ENCODE peak calls at places on chromosome 15, in four cellular contexts. G, K, O and N are unnamed samples.

GRCh38 chr15:78140296-78140695 is 8.9 kb upstream of the IDH3A start:
- DNase-seq in K (no peak), G (no peak), O (no peak), N (no peak)

GRCh38 chr15:77039817-77040216 is 31.1 kb downstream of the TSPAN3 start:
- DNase-seq in O (no peak), K (no peak), G (no peak), N (no peak)

GRCh38 chr15:31974154-31974794 is 56.0 kb upstream of the CHRNA7 start:
- DNase-seq in K (no peak), G (peak; percentile 20), O (no peak), N (no peak)

GRCh38 chr15:32838820-32839219 is 121.0 kb downstream of the GREM1 start:
- DNase-seq in K (no peak), O (no peak), G (no peak), N (no peak)

GRCh38 chr15:47773163-47773562 is 55.9 kb downstream of the SEMA6D start:
- DNase-seq in K (no peak), O (no peak), G (no peak), N (no peak)

GRCh38 chr15:33201376-33202189 is 7.1 kb upstream of the FMN1 start:
- DNase-seq in O (peak; percentile 79), K (peak; percentile 85), G (peak; percentile 87), N (no peak)

GRCh38 chr15:53197426-53197839 is 407.3 kb upstream of the ONECUT1 start:
- DNase-seq in G (peak; percentile 92), O (peak; percentile 84), K (peak; percentile 56), N (no peak)

GRCh38 chr15:66007663-66008262 is 138.5 kb downstream of the RAB11A start:
- DNase-seq in G (no peak), K (no peak), O (no peak), N (no peak)

GRCh38 chr15:29072444-29072843 is 186.7 kb downstream of the APBA2 start:
- DNase-seq in G (no peak), O (no peak), K (no peak), N (no peak)

GRCh38 chr15:85473455-85473854 is 93.1 kb downstream of the AKAP13 start:
- DNase-seq in G (no peak), O (no peak), K (no peak), N (no peak)

GRCh38 chr15:41485226-41485625 is 8.4 kb upstream of the ITPKA start:
- DNase-seq in K (no peak), O (no peak), G (no peak), N (no peak)
- TF ChIP-seq CTCF in K (no peak), O (no peak), G (no peak), N (no peak)

GRCh38 chr15:80876034-80876433 is 96.9 kb downstream of the CEMIP start:
- DNase-seq in G (no peak), K (no peak), O (no peak), N (no peak)

GRCh38 chr15:80875568-80875967 is 96.4 kb downstream of the CEMIP start:
- DNase-seq in O (no peak), G (no peak), K (no peak), N (no peak)

GRCh38 chr15:80878867-80879250 is 99.7 kb downstream of the CEMIP start:
- DNase-seq in O (no peak), K (no peak), G (no peak), N (no peak)

GRCh38 chr15:80880086-80880485 is 100.9 kb downstream of the CEMIP start:
- DNase-seq in K (no peak), O (no peak), G (no peak), N (no peak)

GRCh38 chr15:80878242-80878866 is 99.2 kb downstream of the CEMIP start:
- DNase-seq in O (no peak), G (no peak), K (no peak), N (no peak)
- TF ChIP-seq CTCF in O (no peak), G (no peak), K (no peak), N (no peak)

DNA sequence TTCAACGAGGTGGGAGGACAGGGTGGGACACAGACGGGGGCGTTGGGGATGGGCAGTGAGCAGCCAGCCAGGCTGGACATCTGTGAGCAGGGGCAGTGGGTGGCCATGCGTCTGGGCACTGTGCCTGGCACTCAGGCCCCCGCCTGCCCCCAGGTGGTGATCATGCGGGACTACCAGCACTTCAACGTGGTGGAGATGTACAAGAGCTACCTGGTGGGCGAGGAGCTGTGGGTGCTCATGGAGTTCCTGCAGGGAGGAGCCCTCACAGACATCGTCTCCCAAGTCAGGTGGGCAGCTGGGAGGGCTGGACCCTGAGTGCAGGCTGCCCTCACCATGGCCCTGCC is 10.2 kb downstream of the ANKRD63 start:
- DNase-seq in G (no peak), O (no peak), K (peak; percentile 27), N (no peak)
- TF ChIP-seq CTCF in G (no peak), O (no peak), K (peak; percentile 53), N (no peak)

GRCh38 chr15:45618813-45619212 is 16.0 kb upstream of the SQOR start:
- DNase-seq in K (no peak), G (peak; percentile 51), O (no peak), N (no peak)
- TF ChIP-seq CTCF in K (peak; percentile 12), G (no peak), O (no peak), N (no peak)

DNA sequence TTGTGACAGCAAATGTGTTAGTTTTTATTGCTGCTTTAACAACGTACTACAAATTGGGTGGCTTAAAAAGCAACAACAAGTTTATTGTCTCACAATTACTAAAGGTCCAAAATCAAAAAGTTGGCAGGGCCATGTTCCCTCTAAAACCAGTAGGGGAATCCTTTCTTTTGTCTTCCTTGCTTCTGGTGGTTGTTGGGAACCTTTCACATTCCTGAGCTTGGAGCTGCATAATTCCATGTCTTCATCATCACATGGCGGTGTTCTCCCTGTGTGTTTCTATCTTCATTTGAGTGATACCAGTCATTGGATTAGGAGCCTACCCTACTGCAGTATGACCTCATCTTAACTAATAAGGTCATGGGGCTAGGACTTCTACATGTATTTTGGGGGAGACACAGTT is 7.4 kb downstream of the SPRED1 start:
- DNase-seq in O (no peak), K (no peak), G (peak; percentile 29), N (no peak)
- TF ChIP-seq CTCF in O (no peak), K (no peak), G (peak; percentile 21), N (no peak)

GRCh38 chr15:25512957-25513356 is 74.1 kb upstream of the UBE3A start:
- DNase-seq in K (no peak), G (no peak), O (no peak), N (no peak)

GRCh38 chr15:25509697-25510096 is 70.9 kb upstream of the UBE3A start:
- DNase-seq in O (no peak), G (no peak), K (no peak), N (no peak)

GRCh38 chr15:25504307-25504706 is 65.5 kb upstream of the UBE3A start:
- DNase-seq in K (no peak), G (no peak), O (no peak), N (no peak)

GRCh38 chr15:25510146-25510545 is 71.3 kb upstream of the UBE3A start:
- DNase-seq in O (no peak), K (no peak), G (no peak), N (no peak)

DNA sequence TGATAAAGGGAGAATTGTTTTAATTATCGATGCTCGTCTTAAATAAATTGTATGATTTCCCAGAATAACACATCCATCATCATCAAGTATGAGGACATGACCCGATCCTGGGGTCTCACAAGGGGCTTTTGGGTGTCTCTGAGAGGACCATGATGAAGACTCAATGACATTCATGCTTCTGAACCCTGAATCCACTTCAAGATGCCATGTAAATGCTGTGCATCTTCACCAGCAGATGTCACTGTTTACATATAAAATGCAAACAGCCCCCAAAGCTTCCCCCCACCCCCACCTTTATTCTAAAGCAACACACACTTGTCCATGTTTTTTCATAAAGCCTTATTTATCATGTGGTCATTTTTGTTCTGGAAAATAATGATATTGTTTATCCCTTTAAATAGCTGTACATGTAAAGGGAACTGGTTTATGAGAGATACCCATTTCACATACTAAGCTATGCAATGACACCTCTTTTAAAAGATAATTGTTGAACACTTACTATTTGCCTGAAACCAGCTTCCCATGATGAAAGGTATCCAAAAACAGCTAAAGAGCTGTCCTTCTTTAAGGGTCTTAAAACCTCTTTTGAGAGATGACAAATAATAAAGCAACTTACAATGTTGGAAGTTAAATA is 69.7 kb upstream of the UBE3A start:
- DNase-seq in K (no peak), O (no peak), G (peak; percentile 68), N (no peak)
- TF ChIP-seq CTCF in K (peak; percentile 53), O (peak; percentile 55), G (peak; percentile 92), N (peak; percentile 39)

DNA sequence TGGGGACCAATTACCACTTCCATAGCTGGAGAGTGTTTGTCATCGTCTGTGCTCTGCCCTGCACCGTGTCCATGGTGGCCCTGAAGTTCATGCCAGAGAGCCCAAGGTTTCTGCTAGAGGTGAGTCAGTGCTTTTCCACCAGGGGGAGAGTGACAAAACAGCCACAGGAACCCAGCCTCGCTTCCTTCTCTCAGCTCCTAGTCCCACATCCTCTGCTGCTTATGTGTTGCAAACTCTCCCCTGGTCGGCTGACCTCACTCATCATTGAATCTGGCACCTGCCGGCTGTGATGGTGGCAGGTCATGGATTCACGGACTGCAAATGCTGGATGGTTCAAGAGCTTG is 158.4 kb downstream of the SV2B start:
- DNase-seq in O (no peak), K (no peak), G (no peak), N (no peak)
- TF ChIP-seq CTCF in O (no peak), K (no peak), G (peak; percentile 17), N (no peak)